ENCODE peak calls at places on chromosomes 16 and 17, in eight cellular contexts. One of them, this sample, is unnamed.

GRCh38 chr17:4479340-4479981 is 19.2 kb upstream of the SPNS2 start:
- DNase-seq in SK-N-SH: no peak
- DNase-seq in posterior vena cava: no peak
- DNase-seq in stimulated activated CD4-positive, alpha-beta T cell treated with anti-CD3 and anti-CD28 coated beads, Interleukin-1b, Interleukin-23, amount 100 ng/mL, for 24 hours: no peak
- DNase-seq in OCI-LY7: no peak
- DNase-seq in amniotic stem cell: no peak
- DNase-seq in stimulated activated CD8-positive, alpha-beta memory T cell treated with anti-CD3 and anti-CD28 coated beads, Interleukin-7, amount 100 ng/mL, for 48 hours: no peak
- DNase-seq in thoracic aorta: no peak
- DNase-seq in this sample: no peak

GRCh38 chr17:83155128-83156081 is 76.0 kb downstream of the METRNL start:
- DNase-seq in SK-N-SH: peak
- DNase-seq in posterior vena cava: peak
- DNase-seq in stimulated activated CD4-positive, alpha-beta T cell treated with anti-CD3 and anti-CD28 coated beads, Interleukin-1b, Interleukin-23, amount 100 ng/mL, for 24 hours: no peak
- DNase-seq in OCI-LY7: no peak
- DNase-seq in amniotic stem cell: peak
- DNase-seq in stimulated activated CD8-positive, alpha-beta memory T cell treated with anti-CD3 and anti-CD28 coated beads, Interleukin-7, amount 100 ng/mL, for 48 hours: no peak
- DNase-seq in thoracic aorta: no peak
- DNase-seq in this sample: no peak

GRCh38 chr17:73434154-73434553 is 122.4 kb upstream of the CDC42EP4 start:
- DNase-seq in SK-N-SH: no peak
- DNase-seq in posterior vena cava: no peak
- DNase-seq in stimulated activated CD4-positive, alpha-beta T cell treated with anti-CD3 and anti-CD28 coated beads, Interleukin-1b, Interleukin-23, amount 100 ng/mL, for 24 hours: no peak
- DNase-seq in OCI-LY7: no peak
- DNase-seq in amniotic stem cell: no peak
- DNase-seq in stimulated activated CD8-positive, alpha-beta memory T cell treated with anti-CD3 and anti-CD28 coated beads, Interleukin-7, amount 100 ng/mL, for 48 hours: no peak
- DNase-seq in thoracic aorta: no peak
- DNase-seq in this sample: no peak

GRCh38 chr17:57338257-57338919 is 82.1 kb downstream of the MSI2 start:
- DNase-seq in SK-N-SH: no peak
- DNase-seq in posterior vena cava: no peak
- DNase-seq in stimulated activated CD4-positive, alpha-beta T cell treated with anti-CD3 and anti-CD28 coated beads, Interleukin-1b, Interleukin-23, amount 100 ng/mL, for 24 hours: no peak
- DNase-seq in OCI-LY7: peak
- DNase-seq in amniotic stem cell: no peak
- DNase-seq in stimulated activated CD8-positive, alpha-beta memory T cell treated with anti-CD3 and anti-CD28 coated beads, Interleukin-7, amount 100 ng/mL, for 48 hours: no peak
- DNase-seq in thoracic aorta: no peak
- DNase-seq in this sample: no peak

GRCh38 chr17:82492647-82493516 is 26.6 kb upstream of the FOXK2 start:
- DNase-seq in SK-N-SH: peak
- DNase-seq in posterior vena cava: no peak
- DNase-seq in stimulated activated CD4-positive, alpha-beta T cell treated with anti-CD3 and anti-CD28 coated beads, Interleukin-1b, Interleukin-23, amount 100 ng/mL, for 24 hours: no peak
- DNase-seq in OCI-LY7: no peak
- DNase-seq in amniotic stem cell: no peak
- DNase-seq in stimulated activated CD8-positive, alpha-beta memory T cell treated with anti-CD3 and anti-CD28 coated beads, Interleukin-7, amount 100 ng/mL, for 48 hours: no peak
- DNase-seq in thoracic aorta: no peak
- DNase-seq in this sample: peak

GRCh38 chr17:72510454-72511016 is 389.7 kb downstream of the SOX9 start:
- DNase-seq in SK-N-SH: no peak
- DNase-seq in posterior vena cava: no peak
- DNase-seq in stimulated activated CD4-positive, alpha-beta T cell treated with anti-CD3 and anti-CD28 coated beads, Interleukin-1b, Interleukin-23, amount 100 ng/mL, for 24 hours: no peak
- DNase-seq in OCI-LY7: peak
- DNase-seq in amniotic stem cell: no peak
- DNase-seq in stimulated activated CD8-positive, alpha-beta memory T cell treated with anti-CD3 and anti-CD28 coated beads, Interleukin-7, amount 100 ng/mL, for 48 hours: no peak
- DNase-seq in thoracic aorta: no peak
- DNase-seq in this sample: no peak

GRCh38 chr17:81192386-81193050 is 26.5 kb upstream of the AATK start:
- DNase-seq in SK-N-SH: no peak
- DNase-seq in posterior vena cava: no peak
- DNase-seq in stimulated activated CD4-positive, alpha-beta T cell treated with anti-CD3 and anti-CD28 coated beads, Interleukin-1b, Interleukin-23, amount 100 ng/mL, for 24 hours: no peak
- DNase-seq in OCI-LY7: no peak
- DNase-seq in amniotic stem cell: no peak
- DNase-seq in stimulated activated CD8-positive, alpha-beta memory T cell treated with anti-CD3 and anti-CD28 coated beads, Interleukin-7, amount 100 ng/mL, for 48 hours: no peak
- DNase-seq in thoracic aorta: no peak
- DNase-seq in this sample: no peak

GRCh38 chr16:57525761-57526160 is 10.6 kb downstream of the CCDC102A start:
- DNase-seq in SK-N-SH: no peak
- DNase-seq in posterior vena cava: no peak
- DNase-seq in stimulated activated CD4-positive, alpha-beta T cell treated with anti-CD3 and anti-CD28 coated beads, Interleukin-1b, Interleukin-23, amount 100 ng/mL, for 24 hours: no peak
- DNase-seq in OCI-LY7: no peak
- DNase-seq in amniotic stem cell: no peak
- DNase-seq in stimulated activated CD8-positive, alpha-beta memory T cell treated with anti-CD3 and anti-CD28 coated beads, Interleukin-7, amount 100 ng/mL, for 48 hours: no peak
- DNase-seq in thoracic aorta: no peak
- DNase-seq in this sample: no peak

GRCh38 chr17:44088254-44088653 is 17.7 kb downstream of the G6PC3 start:
- DNase-seq in SK-N-SH: no peak
- DNase-seq in posterior vena cava: no peak
- DNase-seq in stimulated activated CD4-positive, alpha-beta T cell treated with anti-CD3 and anti-CD28 coated beads, Interleukin-1b, Interleukin-23, amount 100 ng/mL, for 24 hours: no peak
- DNase-seq in OCI-LY7: no peak
- DNase-seq in amniotic stem cell: no peak
- DNase-seq in stimulated activated CD8-positive, alpha-beta memory T cell treated with anti-CD3 and anti-CD28 coated beads, Interleukin-7, amount 100 ng/mL, for 48 hours: no peak
- DNase-seq in thoracic aorta: no peak
- DNase-seq in this sample: no peak

GRCh38 chr16:48511071-48511540 is 98.9 kb downstream of the N4BP1 start:
- DNase-seq in SK-N-SH: no peak
- DNase-seq in posterior vena cava: peak
- DNase-seq in stimulated activated CD4-positive, alpha-beta T cell treated with anti-CD3 and anti-CD28 coated beads, Interleukin-1b, Interleukin-23, amount 100 ng/mL, for 24 hours: no peak
- DNase-seq in OCI-LY7: no peak
- DNase-seq in amniotic stem cell: no peak
- DNase-seq in stimulated activated CD8-positive, alpha-beta memory T cell treated with anti-CD3 and anti-CD28 coated beads, Interleukin-7, amount 100 ng/mL, for 48 hours: no peak
- DNase-seq in thoracic aorta: no peak
- DNase-seq in this sample: peak

GRCh38 chr17:81866440-81867122 is 4.6 kb downstream of the ARHGDIA start:
- DNase-seq in SK-N-SH: peak
- DNase-seq in posterior vena cava: no peak
- DNase-seq in stimulated activated CD4-positive, alpha-beta T cell treated with anti-CD3 and anti-CD28 coated beads, Interleukin-1b, Interleukin-23, amount 100 ng/mL, for 24 hours: no peak
- DNase-seq in OCI-LY7: peak
- DNase-seq in amniotic stem cell: no peak
- DNase-seq in stimulated activated CD8-positive, alpha-beta memory T cell treated with anti-CD3 and anti-CD28 coated beads, Interleukin-7, amount 100 ng/mL, for 48 hours: no peak
- DNase-seq in thoracic aorta: no peak
- DNase-seq in this sample: no peak

GRCh38 chr16:85269165-85269564 is 156.9 kb upstream of the CIBAR2 start:
- DNase-seq in SK-N-SH: no peak
- DNase-seq in posterior vena cava: no peak
- DNase-seq in stimulated activated CD4-positive, alpha-beta T cell treated with anti-CD3 and anti-CD28 coated beads, Interleukin-1b, Interleukin-23, amount 100 ng/mL, for 24 hours: no peak
- DNase-seq in OCI-LY7: no peak
- DNase-seq in amniotic stem cell: no peak
- DNase-seq in stimulated activated CD8-positive, alpha-beta memory T cell treated with anti-CD3 and anti-CD28 coated beads, Interleukin-7, amount 100 ng/mL, for 48 hours: no peak
- DNase-seq in thoracic aorta: no peak
- DNase-seq in this sample: no peak

GRCh38 chr17:9371019-9371418 is 204.6 kb downstream of the STX8 start:
- DNase-seq in SK-N-SH: no peak
- DNase-seq in posterior vena cava: no peak
- DNase-seq in stimulated activated CD4-positive, alpha-beta T cell treated with anti-CD3 and anti-CD28 coated beads, Interleukin-1b, Interleukin-23, amount 100 ng/mL, for 24 hours: no peak
- DNase-seq in OCI-LY7: no peak
- DNase-seq in amniotic stem cell: peak
- DNase-seq in stimulated activated CD8-positive, alpha-beta memory T cell treated with anti-CD3 and anti-CD28 coated beads, Interleukin-7, amount 100 ng/mL, for 48 hours: no peak
- DNase-seq in thoracic aorta: no peak
- DNase-seq in this sample: peak

GRCh38 chr17:33318241-33318640 is 25.1 kb upstream of the ASIC2 start:
- DNase-seq in SK-N-SH: no peak
- DNase-seq in posterior vena cava: no peak
- DNase-seq in stimulated activated CD4-positive, alpha-beta T cell treated with anti-CD3 and anti-CD28 coated beads, Interleukin-1b, Interleukin-23, amount 100 ng/mL, for 24 hours: no peak
- DNase-seq in OCI-LY7: no peak
- DNase-seq in amniotic stem cell: no peak
- DNase-seq in stimulated activated CD8-positive, alpha-beta memory T cell treated with anti-CD3 and anti-CD28 coated beads, Interleukin-7, amount 100 ng/mL, for 48 hours: no peak
- DNase-seq in thoracic aorta: no peak
- DNase-seq in this sample: no peak

GRCh38 chr16:85535352-85536072 is 77.6 kb upstream of the GSE1 start:
- DNase-seq in SK-N-SH: no peak
- DNase-seq in posterior vena cava: no peak
- DNase-seq in stimulated activated CD4-positive, alpha-beta T cell treated with anti-CD3 and anti-CD28 coated beads, Interleukin-1b, Interleukin-23, amount 100 ng/mL, for 24 hours: no peak
- DNase-seq in OCI-LY7: no peak
- DNase-seq in amniotic stem cell: no peak
- DNase-seq in stimulated activated CD8-positive, alpha-beta memory T cell treated with anti-CD3 and anti-CD28 coated beads, Interleukin-7, amount 100 ng/mL, for 48 hours: no peak
- DNase-seq in thoracic aorta: no peak
- DNase-seq in this sample: no peak

GRCh38 chr17:48611213-48611612 is 396 bp upstream of the HOXB7 start:
- DNase-seq in SK-N-SH: no peak
- DNase-seq in posterior vena cava: no peak
- DNase-seq in stimulated activated CD4-positive, alpha-beta T cell treated with anti-CD3 and anti-CD28 coated beads, Interleukin-1b, Interleukin-23, amount 100 ng/mL, for 24 hours: no peak
- DNase-seq in OCI-LY7: peak
- DNase-seq in amniotic stem cell: no peak
- DNase-seq in stimulated activated CD8-positive, alpha-beta memory T cell treated with anti-CD3 and anti-CD28 coated beads, Interleukin-7, amount 100 ng/mL, for 48 hours: no peak
- DNase-seq in thoracic aorta: no peak
- DNase-seq in this sample: no peak

GRCh38 chr16:46822270-46822669 is 8.7 kb downstream of the C16orf87 start:
- DNase-seq in SK-N-SH: no peak
- DNase-seq in posterior vena cava: no peak
- DNase-seq in stimulated activated CD4-positive, alpha-beta T cell treated with anti-CD3 and anti-CD28 coated beads, Interleukin-1b, Interleukin-23, amount 100 ng/mL, for 24 hours: peak
- DNase-seq in OCI-LY7: no peak
- DNase-seq in amniotic stem cell: no peak
- DNase-seq in stimulated activated CD8-positive, alpha-beta memory T cell treated with anti-CD3 and anti-CD28 coated beads, Interleukin-7, amount 100 ng/mL, for 48 hours: no peak
- DNase-seq in thoracic aorta: no peak
- DNase-seq in this sample: peak